ENCODE peak calls at places on chromosomes 3 and 15, in seven cellular contexts. A is activated CD8-positive, alpha-beta T cell treated with anti-CD3 and anti-CD28 coated beads for 36 hours; C is psoas muscle; Q is Peyer's patch; Z is activated B cell treated with CpG ODN at 0.5 μM for 24 hours; Y is CD4-positive, alpha-beta T cell; M is breast epithelium. S is an unnamed sample.

GRCh38 chr15:38378162-38378560 is 75.8 kb upstream of the FAM98B start:
- DNase-seq in C (peak; percentile 47), Y (no peak), M (no peak), Q (peak; percentile 49), A (no peak), Z (no peak), S (no peak)

GRCh38 chr3:11914651-11915050 is 68.0 kb upstream of the TAMM41 start:
- DNase-seq in M (no peak), Q (peak; percentile 28), C (no peak), Z (no peak), A (no peak), Y (no peak), S (no peak)

GRCh38 chr3:123568875-123569274 is 16.0 kb downstream of the HACD2 start:
- DNase-seq in Z (no peak), A (no peak), C (no peak), Q (no peak), Y (no peak), M (no peak), S (no peak)

GRCh38 chr3:157871838-157872497 is 234.3 kb downstream of the SHOX2 start:
- DNase-seq in C (no peak), A (no peak), M (no peak), Z (no peak), Q (no peak), Y (no peak), S (no peak)

GRCh38 chr3:187516446-187516845 is 148.3 kb downstream of the RTP4 start:
- DNase-seq in C (no peak), Z (no peak), Q (no peak), M (no peak), A (no peak), Y (no peak), S (no peak)

GRCh38 chr15:98823012-98823458 is 174.7 kb downstream of the IGF1R start:
- DNase-seq in C (no peak), M (no peak), Y (no peak), Z (no peak), A (no peak), Q (no peak), S (no peak)

GRCh38 chr3:46692566-46692983 is 904 bp downstream of the ALS2CL start:
- DNase-seq in Q (peak; percentile 93), A (peak; percentile 17), Z (no peak), C (no peak), M (peak; percentile 87), Y (no peak), S (no peak)

GRCh38 chr3:79538-79937 is 117.0 kb upstream of the CHL1 start:
- DNase-seq in A (no peak), Y (no peak), Q (no peak), C (no peak), M (no peak), Z (no peak), S (no peak)

GRCh38 chr3:13377021-13377420 is 43.1 kb downstream of the NUP210 start:
- DNase-seq in A (no peak), Q (no peak), C (no peak), Z (no peak), Y (no peak), M (no peak), S (no peak)

GRCh38 chr3:69871256-69871655 is 128.3 kb upstream of the SAMMSON start:
- DNase-seq in A (no peak), Z (no peak), Y (no peak), M (no peak), Q (no peak), C (no peak), S (no peak)

GRCh38 chr3:180529778-180530177 is 72.2 kb upstream of the TTC14 start:
- DNase-seq in Z (no peak), A (no peak), M (no peak), Q (no peak), C (no peak), Y (no peak), S (no peak)

GRCh38 chr3:186109897-186110803 is 1.3 kb upstream of the ETV5 start:
- DNase-seq in Q (no peak), Z (peak; percentile 19), A (peak; percentile 7), M (no peak), C (peak; percentile 33), Y (no peak), S (no peak)

GRCh38 chr15:71588746-71589145 is 221.6 kb upstream of the NR2E3 start:
- DNase-seq in Q (no peak), A (no peak), C (no peak), M (no peak), Y (no peak), Z (no peak), S (no peak)

GRCh38 chr3:27354161-27354560 is 15.0 kb downstream of the NEK10 start:
- DNase-seq in C (no peak), M (no peak), A (no peak), Q (no peak), Y (no peak), Z (no peak), S (no peak)

GRCh38 chr3:51581529-51581928 is 43.0 kb downstream of the RAD54L2 start:
- DNase-seq in C (no peak), Z (no peak), M (no peak), A (no peak), Q (no peak), Y (no peak), S (no peak)

DNA sequence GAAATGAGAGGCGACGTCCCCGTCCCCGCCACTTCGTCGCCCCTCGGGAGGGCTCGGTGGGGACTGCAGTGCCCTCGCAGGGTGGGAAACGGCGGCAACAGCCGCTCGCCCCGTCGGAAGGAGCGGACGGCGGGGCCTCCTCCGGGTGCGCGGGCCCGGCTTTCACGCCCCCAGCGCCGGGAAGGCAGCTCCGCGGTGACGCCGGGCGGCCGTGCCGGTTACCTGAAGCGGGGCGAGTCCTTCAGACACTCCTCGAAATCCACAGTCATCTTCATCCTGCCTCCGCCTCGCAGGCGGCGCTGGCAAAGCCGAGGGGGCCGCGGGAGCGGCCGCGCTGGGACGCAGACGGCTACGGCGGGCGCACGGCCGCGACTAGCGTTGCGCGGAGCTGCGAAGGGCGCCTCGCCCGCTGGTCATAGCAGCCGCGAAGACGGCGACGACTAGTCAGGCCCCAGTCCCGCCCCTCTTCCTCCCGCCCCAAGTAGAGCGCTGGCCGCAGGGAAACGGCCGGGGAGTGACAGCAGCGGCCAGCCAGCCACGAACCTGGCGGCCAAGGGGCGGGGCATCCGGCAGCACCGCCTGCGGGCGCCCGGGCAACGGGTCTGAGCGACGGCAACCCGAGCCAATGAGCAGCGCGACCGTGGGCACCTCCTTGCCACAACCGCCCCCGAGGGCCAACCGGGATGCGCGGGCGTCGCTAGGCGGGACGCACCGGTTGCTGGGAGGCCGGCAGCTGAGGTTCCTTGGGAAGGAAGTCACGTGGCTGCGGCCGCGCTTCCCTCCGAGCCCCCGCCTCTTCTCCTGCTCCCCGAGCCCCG is at the start of gene ACAP2:
- DNase-seq in C (peak; percentile 100), M (peak; percentile 100), A (peak; percentile 98), Y (peak; percentile 98), Q (peak; percentile 100), Z (peak; percentile 100), S (peak; percentile 97)
- TF ChIP-seq CTCF in C (no peak), M (no peak), A (no peak), Y (no peak), Q (no peak), Z (no peak), S (no peak)

DNA sequence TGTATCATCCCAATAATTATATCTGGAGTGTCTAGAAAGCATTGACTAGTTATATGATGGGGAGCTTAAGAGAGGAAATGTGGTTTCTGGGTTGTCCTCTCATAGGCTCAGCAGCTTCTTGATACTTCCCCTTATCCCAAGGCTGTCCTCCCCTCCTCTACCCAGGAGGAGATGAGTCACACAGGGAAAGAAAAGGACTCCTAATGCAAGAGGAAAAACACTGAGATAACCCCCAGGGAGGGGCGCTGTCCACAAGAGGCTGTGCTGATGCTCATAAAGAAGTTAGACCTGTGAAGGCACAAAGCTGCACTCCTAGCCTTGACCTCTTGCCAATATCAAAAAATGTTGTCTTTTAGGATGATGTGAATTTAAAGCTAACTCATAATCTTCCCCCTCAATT is 28.8 kb upstream of the GYG1 start:
- DNase-seq in C (peak; percentile 25), Y (no peak), Q (no peak), Z (no peak), M (no peak), A (peak; percentile 4), S (no peak)
- TF ChIP-seq CTCF in C (no peak), Y (no peak), Q (no peak), Z (no peak), M (no peak), A (no peak), S (peak; percentile 8)

GRCh38 chr3:124927454-124928079 is 7.0 kb downstream of the MUC13 start:
- DNase-seq in Y (no peak), Z (no peak), Q (no peak), C (no peak), M (no peak), A (peak; percentile 9), S (peak; percentile 37)

GRCh38 chr3:124920718-124921117 is 13.8 kb downstream of the MUC13 start:
- DNase-seq in M (peak; percentile 27), Q (no peak), C (no peak), Y (no peak), A (no peak), Z (no peak), S (no peak)

GRCh38 chr3:124926426-124927116 is 8.0 kb downstream of the MUC13 start:
- DNase-seq in Q (peak; percentile 70), M (no peak), C (no peak), Y (no peak), A (no peak), Z (no peak), S (no peak)

GRCh38 chr3:124924741-124925140 is 9.8 kb downstream of the MUC13 start:
- DNase-seq in Y (no peak), Q (no peak), Z (no peak), A (no peak), M (no peak), C (no peak), S (no peak)

DNA sequence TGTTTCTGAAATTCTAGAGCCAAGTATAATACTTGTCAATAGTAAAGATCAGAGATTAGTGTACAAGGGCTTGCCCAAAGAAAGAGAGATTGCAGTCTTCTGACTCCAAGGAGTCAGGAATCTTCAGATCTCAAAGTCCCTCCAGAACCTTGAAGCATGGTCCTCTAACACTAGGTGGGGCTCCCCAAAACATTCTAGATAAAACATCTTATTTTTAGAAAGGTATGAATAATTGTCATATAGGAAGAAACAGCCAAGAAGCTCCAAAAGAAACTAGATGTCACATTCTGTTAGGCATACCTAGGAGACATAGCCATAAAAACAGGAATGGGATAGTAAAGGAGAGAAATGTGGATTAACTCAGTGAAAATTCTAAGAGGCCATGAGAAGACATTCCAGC is 10.7 kb downstream of the MUC13 start:
- DNase-seq in Z (no peak), C (no peak), A (no peak), M (no peak), Y (no peak), Q (no peak), S (no peak)
- TF ChIP-seq CTCF in Z (no peak), C (no peak), A (no peak), M (no peak), Y (no peak), Q (no peak), S (peak; percentile 34)

GRCh38 chr15:43220991-43221403 is at the start of gene EPB42:
- DNase-seq in C (no peak), Q (no peak), M (no peak), Z (no peak), A (no peak), Y (no peak), S (no peak)

GRCh38 chr15:43215961-43216360 is 4.9 kb downstream of the EPB42 start:
- DNase-seq in C (no peak), Q (peak; percentile 7), Z (no peak), A (no peak), Y (no peak), M (no peak), S (no peak)

GRCh38 chr15:43214592-43215295 is 6.1 kb downstream of the EPB42 start:
- DNase-seq in M (no peak), Q (no peak), Y (no peak), Z (no peak), C (no peak), A (no peak), S (no peak)

GRCh38 chr15:43219929-43220886 is 610 bp downstream of the EPB42 start:
- DNase-seq in M (no peak), Q (no peak), A (no peak), Z (no peak), C (no peak), Y (no peak), S (no peak)

GRCh38 chr15:43218908-43219706 is 1.7 kb downstream of the EPB42 start:
- DNase-seq in A (peak; percentile 41), Y (no peak), Z (no peak), M (peak; percentile 93), Q (no peak), C (no peak), S (no peak)
- TF ChIP-seq CTCF in A (no peak), Y (no peak), Z (no peak), M (no peak), Q (no peak), C (no peak), S (peak; percentile 30)